ENCODE peak calls at places on chromosome 13, in nine cellular contexts. G, Q, X, R, E, W, Z, C and P are unnamed samples.

GRCh38 chr13:37995052-37995451 is 125.5 kb upstream of the TRPC4 start:
- DNase-seq in G (no peak), Q (no peak), X (no peak), R (no peak), E (no peak), W (no peak), Z (no peak), C (peak), P (peak)

GRCh38 chr13:28492527-28493367 is 2.2 kb downstream of the FLT1 start:
- DNase-seq in G (no peak), Q (no peak), X (peak), R (no peak), E (no peak), W (no peak), Z (no peak), C (no peak), P (no peak)

GRCh38 chr13:60837806-60838205 is 440.8 kb downstream of the TDRD3 start:
- DNase-seq in G (no peak), Q (no peak), X (no peak), R (no peak), E (peak), W (no peak), Z (no peak), C (peak), P (no peak)

GRCh38 chr13:27043013-27043412 is 128.6 kb downstream of the USP12 start:
- DNase-seq in G (no peak), Q (no peak), X (no peak), R (no peak), E (peak), W (no peak), Z (no peak), C (peak), P (peak)

GRCh38 chr13:112887557-112887991 is 81.4 kb upstream of the MCF2L start:
- DNase-seq in G (no peak), Q (peak), X (no peak), R (no peak), E (no peak), W (no peak), Z (no peak), C (no peak), P (no peak)

GRCh38 chr13:46140044-46140443 is 35.2 kb upstream of the CPB2 start:
- DNase-seq in G (no peak), Q (no peak), X (no peak), R (no peak), E (no peak), W (no peak), Z (no peak), C (no peak), P (no peak)

GRCh38 chr13:35162420-35162819 is 220.3 kb downstream of the NBEA start:
- DNase-seq in G (no peak), Q (no peak), X (no peak), R (no peak), E (no peak), W (no peak), Z (no peak), C (no peak), P (no peak)

GRCh38 chr13:65034266-65034665 is 2195.9 kb downstream of the PCDH9 start:
- DNase-seq in G (no peak), Q (no peak), X (no peak), R (no peak), E (no peak), W (no peak), Z (no peak), C (no peak), P (no peak)

GRCh38 chr13:32136061-32136460 is 104.5 kb downstream of the FRY start:
- DNase-seq in G (no peak), Q (no peak), X (no peak), R (no peak), E (no peak), W (no peak), Z (no peak), C (no peak), P (no peak)

GRCh38 chr13:45674908-45675307 is 27.2 kb upstream of the CBY2 start:
- DNase-seq in G (no peak), Q (no peak), X (peak), R (no peak), E (peak), W (no peak), Z (no peak), C (peak), P (peak)

GRCh38 chr13:27658569-27658968 is 36.9 kb downstream of the POLR1D start:
- DNase-seq in G (no peak), Q (no peak), X (no peak), R (no peak), E (peak), W (no peak), Z (no peak), C (peak), P (peak)

GRCh38 chr13:40488869-40489391 is 177.5 kb downstream of the FOXO1 start:
- DNase-seq in G (no peak), Q (no peak), X (no peak), R (no peak), E (no peak), W (no peak), Z (peak), C (no peak), P (no peak)

GRCh38 chr13:59476376-59476775 is 687.4 kb downstream of the DIAPH3 start:
- DNase-seq in G (no peak), Q (no peak), X (no peak), R (no peak), E (no peak), W (no peak), Z (no peak), C (peak), P (peak)

GRCh38 chr13:33763021-33763420 is 54.9 kb upstream of the RFC3 start:
- DNase-seq in G (no peak), Q (no peak), X (no peak), R (no peak), E (peak), W (no peak), Z (no peak), C (no peak), P (no peak)

GRCh38 chr13:50845211-50845610 is 1.7 kb upstream of the DLEU7 start:
- DNase-seq in G (no peak), Q (no peak), X (no peak), R (no peak), E (peak), W (no peak), Z (no peak), C (peak), P (no peak)

GRCh38 chr13:52319876-52320275 is 86.1 kb downstream of the THSD1 start:
- DNase-seq in G (no peak), Q (no peak), X (no peak), R (no peak), E (no peak), W (no peak), Z (no peak), C (peak), P (peak)

GRCh38 chr13:74052402-74052928 is 81.7 kb downstream of the KLF12 start:
- DNase-seq in G (no peak), Q (no peak), X (no peak), R (no peak), E (no peak), W (no peak), Z (no peak), C (no peak), P (no peak)

GRCh38 chr13:90055121-90055520 is 1292.4 kb upstream of the MIR17HG start:
- DNase-seq in G (no peak), Q (no peak), X (no peak), R (no peak), E (no peak), W (no peak), Z (no peak), C (peak), P (no peak)

GRCh38 chr13:43558312-43558711 is 228.5 kb downstream of the ENOX1 start:
- DNase-seq in G (no peak), Q (no peak), X (no peak), R (no peak), E (no peak), W (no peak), Z (no peak), C (no peak), P (no peak)

GRCh38 chr13:106507560-106508274 is 27.7 kb downstream of the EFNB2 start:
- DNase-seq in G (no peak), Q (no peak), X (no peak), R (no peak), E (peak), W (no peak), Z (no peak), C (peak), P (peak)

GRCh38 chr13:110089815-110090214 is 217.1 kb downstream of the COL4A1 start:
- DNase-seq in G (no peak), Q (no peak), X (no peak), R (no peak), E (no peak), W (no peak), Z (no peak), C (no peak), P (no peak)
- TF ChIP-seq CTCF in G (no peak), Q (no peak), X (peak), R (no peak), E (peak), W (peak), Z (no peak), C (peak), P (peak)

GRCh38 chr13:20037908-20038307 is 79.4 kb downstream of the ZMYM2 start:
- DNase-seq in G (no peak), Q (no peak), X (no peak), R (no peak), E (no peak), W (no peak), Z (no peak), C (no peak), P (no peak)

GRCh38 chr13:20033486-20033885 is 75.0 kb downstream of the ZMYM2 start:
- DNase-seq in G (no peak), Q (no peak), X (no peak), R (no peak), E (no peak), W (no peak), Z (no peak), C (no peak), P (no peak)

GRCh38 chr13:20035130-20035529 is 76.6 kb downstream of the ZMYM2 start:
- DNase-seq in G (no peak), Q (no peak), X (no peak), R (no peak), E (peak), W (no peak), Z (no peak), C (peak), P (no peak)
- TF ChIP-seq CTCF in G (no peak), Q (peak), X (peak), R (no peak), E (no peak), W (no peak), Z (no peak), C (no peak), P (no peak)

GRCh38 chr13:100987993-100988392 is 313.4 kb upstream of the TMTC4 start:
- DNase-seq in G (no peak), Q (no peak), X (peak), R (no peak), E (peak), W (no peak), Z (no peak), C (no peak), P (peak)
- TF ChIP-seq CTCF in G (no peak), Q (no peak), X (no peak), R (no peak), E (peak), W (no peak), Z (no peak), C (peak), P (peak)

GRCh38 chr13:42497798-42498197 is 76.2 kb upstream of the TNFSF11 start:
- DNase-seq in G (no peak), Q (no peak), X (no peak), R (no peak), E (peak), W (no peak), Z (no peak), C (peak), P (peak)

GRCh38 chr13:42495256-42495655 is 78.7 kb upstream of the TNFSF11 start:
- DNase-seq in G (no peak), Q (no peak), X (no peak), R (no peak), E (peak), W (no peak), Z (no peak), C (no peak), P (no peak)

GRCh38 chr13:42494157-42494556 is 79.8 kb upstream of the TNFSF11 start:
- DNase-seq in G (no peak), Q (no peak), X (no peak), R (no peak), E (no peak), W (no peak), Z (no peak), C (no peak), P (no peak)

GRCh38 chr13:42495751-42496150 is 78.2 kb upstream of the TNFSF11 start:
- DNase-seq in G (no peak), Q (no peak), X (no peak), R (no peak), E (no peak), W (no peak), Z (no peak), C (no peak), P (no peak)

DNA sequence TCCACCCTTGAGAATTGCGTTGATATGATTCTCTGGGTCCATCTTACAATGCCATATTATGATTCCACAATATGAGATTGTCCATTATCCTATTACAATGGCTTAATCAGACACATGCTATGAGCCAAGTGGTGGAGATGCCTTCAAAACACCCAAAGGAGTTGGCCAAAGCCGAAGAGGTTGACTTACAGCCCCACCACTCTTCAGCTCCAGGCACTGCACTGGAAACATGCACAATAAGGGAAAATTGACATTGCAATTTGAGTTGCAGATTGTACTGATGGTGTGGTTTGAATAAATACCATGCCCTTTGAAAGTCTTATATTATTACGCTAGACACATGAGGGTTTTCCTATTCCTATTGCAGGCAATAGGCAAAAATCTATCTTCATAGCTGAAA is 75.4 kb upstream of the TNFSF11 start:
- DNase-seq in G (no peak), Q (no peak), X (no peak), R (no peak), E (peak), W (no peak), Z (no peak), C (no peak), P (no peak)
- TF ChIP-seq CTCF in G (no peak), Q (no peak), X (peak), R (no peak), E (peak), W (no peak), Z (no peak), C (no peak), P (no peak)

GRCh38 chr13:48906200-48906599 is 69.5 kb upstream of the FNDC3A start:
- DNase-seq in G (no peak), Q (no peak), X (no peak), R (no peak), E (no peak), W (no peak), Z (no peak), C (no peak), P (no peak)
- TF ChIP-seq CTCF in G (no peak), Q (no peak), X (no peak), R (no peak), E (no peak), W (no peak), Z (no peak), C (no peak), P (no peak)

GRCh38 chr13:100833427-100833826 is 158.8 kb upstream of the TMTC4 start:
- DNase-seq in G (no peak), Q (no peak), X (peak), R (no peak), E (no peak), W (no peak), Z (no peak), C (no peak), P (no peak)

GRCh38 chr13:100826441-100826840 is 151.8 kb upstream of the TMTC4 start:
- DNase-seq in G (no peak), Q (no peak), X (no peak), R (no peak), E (no peak), W (no peak), Z (no peak), C (no peak), P (no peak)

GRCh38 chr13:100825551-100825950 is 151.0 kb upstream of the TMTC4 start:
- DNase-seq in G (no peak), Q (no peak), X (no peak), R (no peak), E (peak), W (no peak), Z (no peak), C (no peak), P (peak)

GRCh38 chr13:100827489-100828000 is 152.9 kb upstream of the TMTC4 start:
- DNase-seq in G (no peak), Q (no peak), X (no peak), R (no peak), E (peak), W (no peak), Z (no peak), C (no peak), P (no peak)

GRCh38 chr13:100828226-100828625 is 153.6 kb upstream of the TMTC4 start:
- DNase-seq in G (no peak), Q (no peak), X (peak), R (no peak), E (no peak), W (no peak), Z (no peak), C (no peak), P (no peak)
- TF ChIP-seq CTCF in G (no peak), Q (no peak), X (no peak), R (no peak), E (no peak), W (no peak), Z (no peak), C (no peak), P (peak)

DNA sequence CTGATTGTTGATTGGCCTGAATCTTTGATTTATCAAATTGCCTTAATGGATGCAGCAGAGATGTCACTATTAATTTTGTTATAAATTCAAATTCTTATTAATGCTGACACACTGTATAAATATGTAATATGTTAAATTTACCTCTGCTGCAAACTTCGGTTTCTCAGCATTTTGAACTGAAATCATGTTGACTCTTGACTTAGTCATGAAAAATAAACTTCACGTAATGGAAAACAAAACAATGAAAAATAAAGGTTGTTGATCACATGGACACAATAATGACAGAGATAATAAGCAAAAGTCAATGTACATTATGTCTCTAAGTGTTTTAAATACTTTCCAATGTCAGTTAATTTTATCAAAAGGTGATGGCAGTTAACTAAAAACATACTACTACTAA is 827.6 kb downstream of the PCDH9 start:
- DNase-seq in G (no peak), Q (no peak), X (no peak), R (no peak), E (no peak), W (no peak), Z (no peak), C (no peak), P (no peak)
- TF ChIP-seq CTCF in G (no peak), Q (no peak), X (no peak), R (no peak), E (no peak), W (no peak), Z (no peak), C (no peak), P (no peak)

GRCh38 chr13:36447501-36447900 is 15.2 kb downstream of the CCNA1 start:
- DNase-seq in G (no peak), Q (no peak), X (no peak), R (no peak), E (peak), W (no peak), Z (no peak), C (peak), P (no peak)
- TF ChIP-seq CTCF in G (no peak), Q (no peak), X (no peak), R (no peak), E (no peak), W (no peak), Z (no peak), C (no peak), P (no peak)

GRCh38 chr13:25112856-25113255 is 16.9 kb downstream of the PABPC3 start:
- DNase-seq in G (no peak), Q (no peak), X (no peak), R (no peak), E (no peak), W (no peak), Z (no peak), C (no peak), P (no peak)

GRCh38 chr13:25116044-25116443 is 20.1 kb downstream of the PABPC3 start:
- DNase-seq in G (no peak), Q (no peak), X (no peak), R (no peak), E (no peak), W (no peak), Z (no peak), C (no peak), P (no peak)

GRCh38 chr13:25111557-25111956 is 15.6 kb downstream of the PABPC3 start:
- DNase-seq in G (no peak), Q (no peak), X (no peak), R (no peak), E (no peak), W (no peak), Z (no peak), C (no peak), P (peak)

GRCh38 chr13:25117312-25117711 is 21.4 kb downstream of the PABPC3 start:
- DNase-seq in G (no peak), Q (no peak), X (no peak), R (no peak), E (no peak), W (no peak), Z (no peak), C (no peak), P (no peak)

DNA sequence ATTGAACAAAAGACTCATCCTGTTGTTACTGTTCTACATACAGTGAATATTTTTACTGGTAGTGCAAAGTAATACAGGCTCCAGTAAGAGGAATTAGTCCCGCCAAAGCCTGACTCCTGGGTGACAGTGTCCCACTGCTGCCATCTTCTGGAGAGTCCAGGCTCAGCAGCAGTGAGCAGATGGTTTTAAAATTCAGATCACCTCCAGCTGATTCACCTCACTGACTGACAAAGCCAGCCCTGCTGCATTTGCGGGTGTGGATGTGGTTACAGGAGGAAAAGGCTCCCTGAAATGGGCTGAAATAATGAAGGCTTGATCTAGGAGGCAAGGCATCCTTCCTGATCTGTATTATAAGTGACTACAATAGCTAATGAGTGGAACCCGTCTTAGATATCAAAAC is 18.3 kb downstream of the PABPC3 start:
- DNase-seq in G (peak), Q (peak), X (peak), R (peak), E (peak), W (peak), Z (peak), C (peak), P (peak)
- TF ChIP-seq CTCF in G (peak), Q (peak), X (peak), R (peak), E (peak), W (peak), Z (peak), C (peak), P (peak)